ENCODE peak calls at places on chromosomes 11 and 22, in five cellular contexts. One of them, this sample, is unnamed.
A peak's percentile ranks its signal among the peaks of the same experiment; 100 is the strongest.

GRCh38 chr11:70574725-70575347 is 176.5 kb downstream of the CTTN start:
- DNase-seq in lower lobe of right lung: no peak
- DNase-seq in cardiac fibroblast: no peak
- DNase-seq in fibroblast of mammary gland: no peak
- DNase-seq in RWPE2: peak; percentile 17
- DNase-seq in this sample: no peak

GRCh38 chr11:126914166-126914565 is 86.4 kb downstream of the KIRREL3 start:
- DNase-seq in lower lobe of right lung: no peak
- DNase-seq in cardiac fibroblast: no peak
- DNase-seq in fibroblast of mammary gland: no peak
- DNase-seq in RWPE2: no peak
- DNase-seq in this sample: no peak

GRCh38 chr22:46977656-46978343 is 215.3 kb downstream of the TBC1D22A start:
- DNase-seq in lower lobe of right lung: no peak
- DNase-seq in cardiac fibroblast: no peak
- DNase-seq in fibroblast of mammary gland: no peak
- DNase-seq in RWPE2: no peak
- DNase-seq in this sample: peak; percentile 79

GRCh38 chr11:86919557-86920210 is 35.5 kb downstream of the FZD4 start:
- DNase-seq in lower lobe of right lung: no peak
- DNase-seq in cardiac fibroblast: peak; percentile 91
- DNase-seq in fibroblast of mammary gland: peak; percentile 83
- DNase-seq in RWPE2: no peak
- DNase-seq in this sample: no peak

GRCh38 chr11:44775366-44776356 is 48.9 kb downstream of the TSPAN18 start:
- DNase-seq in lower lobe of right lung: no peak
- DNase-seq in cardiac fibroblast: peak; percentile 47
- DNase-seq in fibroblast of mammary gland: peak; percentile 47
- DNase-seq in RWPE2: no peak
- DNase-seq in this sample: no peak

GRCh38 chr22:18033204-18033998 is 9.0 kb upstream of the MICAL3 start:
- DNase-seq in lower lobe of right lung: no peak
- DNase-seq in cardiac fibroblast: peak; percentile 63
- DNase-seq in fibroblast of mammary gland: peak; percentile 83
- DNase-seq in RWPE2: no peak
- DNase-seq in this sample: no peak

GRCh38 chr22:44566911-44567310 is 68.9 kb upstream of the RTL6 start:
- DNase-seq in lower lobe of right lung: no peak
- DNase-seq in cardiac fibroblast: no peak
- DNase-seq in fibroblast of mammary gland: no peak
- DNase-seq in RWPE2: peak; percentile 29
- DNase-seq in this sample: no peak

GRCh38 chr11:29996016-29996415 is 20.8 kb downstream of the KCNA4 start:
- DNase-seq in lower lobe of right lung: no peak
- DNase-seq in cardiac fibroblast: no peak
- DNase-seq in fibroblast of mammary gland: no peak
- DNase-seq in RWPE2: no peak
- DNase-seq in this sample: no peak

GRCh38 chr22:50504245-50505211 is 3.0 kb downstream of the LMF2 start:
- DNase-seq in lower lobe of right lung: peak; percentile 52
- DNase-seq in cardiac fibroblast: no peak
- DNase-seq in fibroblast of mammary gland: no peak
- DNase-seq in RWPE2: peak; percentile 66
- DNase-seq in this sample: no peak

GRCh38 chr11:31702966-31703365 is 108.2 kb downstream of the PAX6 start:
- DNase-seq in lower lobe of right lung: no peak
- DNase-seq in cardiac fibroblast: no peak
- DNase-seq in fibroblast of mammary gland: peak; percentile 71
- DNase-seq in RWPE2: no peak
- DNase-seq in this sample: no peak

GRCh38 chr11:85766801-85767200 is 44.1 kb downstream of the SYTL2 start:
- DNase-seq in lower lobe of right lung: no peak
- DNase-seq in cardiac fibroblast: no peak
- DNase-seq in fibroblast of mammary gland: peak; percentile 26
- DNase-seq in RWPE2: no peak
- DNase-seq in this sample: no peak

GRCh38 chr11:68684385-68685356 is at the start of gene GAL:
- DNase-seq in lower lobe of right lung: no peak
- DNase-seq in cardiac fibroblast: no peak
- DNase-seq in fibroblast of mammary gland: no peak
- DNase-seq in RWPE2: no peak
- DNase-seq in this sample: no peak

GRCh38 chr22:36351921-36352774 is 35.6 kb downstream of the MYH9 start:
- DNase-seq in lower lobe of right lung: peak; percentile 61
- DNase-seq in cardiac fibroblast: peak; percentile 63
- DNase-seq in fibroblast of mammary gland: peak; percentile 85
- DNase-seq in RWPE2: no peak
- DNase-seq in this sample: no peak

GRCh38 chr11:6900327-6900999 is 8.2 kb upstream of the OR2D2 start:
- DNase-seq in lower lobe of right lung: no peak
- DNase-seq in cardiac fibroblast: no peak
- DNase-seq in fibroblast of mammary gland: peak; percentile 8
- DNase-seq in RWPE2: no peak
- DNase-seq in this sample: no peak

GRCh38 chr11:96052921-96053631 is 129.2 kb upstream of the MTMR2 start:
- DNase-seq in lower lobe of right lung: no peak
- DNase-seq in cardiac fibroblast: peak; percentile 61
- DNase-seq in fibroblast of mammary gland: no peak
- DNase-seq in RWPE2: no peak
- DNase-seq in this sample: no peak

GRCh38 chr11:27694992-27695391 is 5.3 kb downstream of the BDNF start:
- DNase-seq in lower lobe of right lung: no peak
- DNase-seq in cardiac fibroblast: peak; percentile 64
- DNase-seq in fibroblast of mammary gland: peak; percentile 53
- DNase-seq in RWPE2: no peak
- DNase-seq in this sample: no peak
- TF ChIP-seq CTCF in lower lobe of right lung: no peak
- TF ChIP-seq CTCF in cardiac fibroblast: peak; percentile 37
- TF ChIP-seq CTCF in fibroblast of mammary gland: peak; percentile 50
- TF ChIP-seq CTCF in RWPE2: peak; percentile 66
- TF ChIP-seq CTCF in this sample: peak; percentile 66

DNA sequence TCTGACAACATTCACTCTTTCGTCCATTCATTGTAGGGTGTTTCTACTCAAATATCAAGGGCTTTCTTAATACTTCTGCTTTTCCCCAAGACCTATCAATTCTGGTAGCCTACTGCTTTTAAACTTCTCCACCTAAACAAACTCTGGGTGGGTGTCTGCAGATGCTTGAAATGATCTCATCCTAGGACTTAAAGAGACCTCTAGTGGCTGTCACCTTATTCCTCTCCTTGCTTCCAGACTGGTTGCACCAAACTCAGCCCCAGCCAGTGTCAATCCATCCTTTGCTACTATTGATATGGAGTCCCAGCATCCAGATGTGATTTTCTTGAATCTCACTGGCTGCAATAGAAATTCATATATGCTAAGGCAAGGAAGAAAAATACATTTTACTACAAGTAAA is 274.7 kb downstream of the NXPE2 start:
- DNase-seq in lower lobe of right lung: no peak
- DNase-seq in cardiac fibroblast: no peak
- DNase-seq in fibroblast of mammary gland: no peak
- DNase-seq in RWPE2: no peak
- DNase-seq in this sample: no peak
- TF ChIP-seq CTCF in lower lobe of right lung: no peak
- TF ChIP-seq CTCF in cardiac fibroblast: no peak
- TF ChIP-seq CTCF in fibroblast of mammary gland: no peak
- TF ChIP-seq CTCF in RWPE2: no peak
- TF ChIP-seq CTCF in this sample: no peak

GRCh38 chr11:14645247-14645912 is 1.8 kb downstream of the PDE3B start:
- DNase-seq in lower lobe of right lung: no peak
- DNase-seq in cardiac fibroblast: peak; percentile 5
- DNase-seq in fibroblast of mammary gland: peak; percentile 40
- DNase-seq in RWPE2: no peak
- DNase-seq in this sample: no peak

GRCh38 chr11:14642453-14642852 is 1.2 kb upstream of the PDE3B start:
- DNase-seq in lower lobe of right lung: no peak
- DNase-seq in cardiac fibroblast: no peak
- DNase-seq in fibroblast of mammary gland: no peak
- DNase-seq in RWPE2: no peak
- DNase-seq in this sample: no peak

GRCh38 chr11:14644396-14645246 is 1.0 kb downstream of the PDE3B start:
- DNase-seq in lower lobe of right lung: peak; percentile 61
- DNase-seq in cardiac fibroblast: peak; percentile 13
- DNase-seq in fibroblast of mammary gland: no peak
- DNase-seq in RWPE2: no peak
- DNase-seq in this sample: no peak

GRCh38 chr11:14642873-14643696 is 519 bp upstream of the PDE3B start:
- DNase-seq in lower lobe of right lung: no peak
- DNase-seq in cardiac fibroblast: no peak
- DNase-seq in fibroblast of mammary gland: no peak
- DNase-seq in RWPE2: no peak
- DNase-seq in this sample: no peak

DNA sequence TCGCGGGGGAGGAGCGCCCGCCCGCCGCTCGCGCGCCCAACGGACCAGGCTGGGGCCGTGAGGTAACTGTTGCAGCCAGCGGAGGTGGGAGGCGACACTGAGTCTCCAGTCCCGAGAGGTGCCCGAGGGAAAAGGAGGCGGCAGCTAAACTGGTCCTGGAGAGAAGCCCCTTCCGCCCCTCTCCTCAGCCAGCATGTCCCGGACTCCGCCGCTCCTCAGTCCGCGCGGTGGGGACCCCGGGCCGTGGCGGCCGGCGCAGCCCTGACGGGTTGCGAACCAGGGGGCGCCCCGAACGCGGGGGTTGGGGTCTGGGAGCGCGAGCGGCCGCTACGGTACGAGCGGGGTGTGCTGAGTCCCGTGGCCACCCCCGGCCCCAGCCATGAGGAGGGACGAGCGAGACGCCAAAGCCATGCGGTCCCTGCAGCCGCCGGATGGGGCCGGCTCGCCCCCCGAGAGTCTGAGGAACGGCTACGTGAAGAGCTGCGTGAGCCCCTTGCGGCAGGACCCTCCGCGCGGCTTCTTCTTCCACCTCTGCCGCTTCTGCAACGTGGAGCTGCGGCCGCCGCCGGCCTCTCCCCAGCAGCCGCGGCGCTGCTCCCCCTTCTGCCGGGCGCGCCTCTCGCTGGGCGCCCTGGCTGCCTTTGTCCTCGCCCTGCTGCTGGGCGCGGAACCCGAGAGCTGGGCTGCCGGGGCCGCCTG is at the start of gene PDE3B:
- DNase-seq in lower lobe of right lung: peak; percentile 88
- DNase-seq in cardiac fibroblast: peak; percentile 39
- DNase-seq in fibroblast of mammary gland: peak; percentile 12
- DNase-seq in RWPE2: peak; percentile 42
- DNase-seq in this sample: no peak
- TF ChIP-seq CTCF in lower lobe of right lung: no peak
- TF ChIP-seq CTCF in cardiac fibroblast: peak; percentile 15
- TF ChIP-seq CTCF in fibroblast of mammary gland: no peak
- TF ChIP-seq CTCF in RWPE2: no peak
- TF ChIP-seq CTCF in this sample: no peak

DNA sequence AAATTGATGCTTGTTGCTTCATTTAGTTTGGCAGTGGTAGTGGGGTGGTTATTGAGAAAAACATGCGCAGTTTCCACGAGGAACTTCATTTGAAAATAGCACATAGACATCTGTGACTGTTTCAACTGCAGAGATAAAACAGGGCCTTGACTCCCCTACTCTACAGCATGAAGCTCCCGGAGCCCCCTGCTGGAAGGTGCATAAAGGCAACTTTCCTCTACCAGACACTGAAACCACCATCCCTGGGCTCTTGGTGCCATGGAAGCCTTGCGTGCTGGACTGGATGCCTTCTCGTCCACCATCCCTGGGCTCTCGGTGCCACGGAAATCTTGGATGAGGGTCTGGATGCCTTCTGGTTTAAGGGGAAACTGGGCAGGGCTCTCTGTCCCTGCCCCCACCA is 195.8 kb downstream of the CSNK2A3 start:
- DNase-seq in lower lobe of right lung: no peak
- DNase-seq in cardiac fibroblast: peak; percentile 39
- DNase-seq in fibroblast of mammary gland: peak; percentile 31
- DNase-seq in RWPE2: no peak
- DNase-seq in this sample: no peak
- TF ChIP-seq CTCF in lower lobe of right lung: peak; percentile 40
- TF ChIP-seq CTCF in cardiac fibroblast: peak; percentile 51
- TF ChIP-seq CTCF in fibroblast of mammary gland: peak; percentile 57
- TF ChIP-seq CTCF in RWPE2: peak; percentile 43
- TF ChIP-seq CTCF in this sample: peak; percentile 57

DNA sequence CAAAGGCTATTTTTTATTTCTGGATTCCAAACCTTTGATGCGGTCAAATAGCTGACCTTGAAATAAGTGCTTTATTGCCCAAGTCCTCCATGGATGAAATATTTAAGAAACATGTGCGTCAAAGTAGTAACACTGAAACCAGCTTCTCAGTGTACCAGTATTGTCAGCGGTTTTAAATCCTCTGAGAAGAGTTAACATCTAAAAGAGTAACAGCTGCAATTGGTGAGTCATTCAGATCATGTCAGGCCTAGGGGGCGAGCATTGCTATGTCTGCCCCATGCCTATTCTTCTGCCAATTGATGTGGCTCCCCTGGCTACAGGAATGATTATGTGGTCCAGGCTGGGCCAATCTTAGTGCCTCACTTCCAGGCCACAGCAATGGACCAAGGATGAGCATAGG is 263.3 kb upstream of the SORL1-AS1 start:
- DNase-seq in lower lobe of right lung: no peak
- DNase-seq in cardiac fibroblast: peak; percentile 25
- DNase-seq in fibroblast of mammary gland: peak; percentile 82
- DNase-seq in RWPE2: no peak
- DNase-seq in this sample: no peak
- TF ChIP-seq CTCF in lower lobe of right lung: no peak
- TF ChIP-seq CTCF in cardiac fibroblast: no peak
- TF ChIP-seq CTCF in fibroblast of mammary gland: no peak
- TF ChIP-seq CTCF in RWPE2: no peak
- TF ChIP-seq CTCF in this sample: no peak

GRCh38 chr11:24509114-24509513 is 12.3 kb downstream of the LUZP2 start:
- DNase-seq in lower lobe of right lung: no peak
- DNase-seq in cardiac fibroblast: peak; percentile 22
- DNase-seq in fibroblast of mammary gland: no peak
- DNase-seq in RWPE2: no peak
- DNase-seq in this sample: no peak
- TF ChIP-seq CTCF in lower lobe of right lung: no peak
- TF ChIP-seq CTCF in cardiac fibroblast: no peak
- TF ChIP-seq CTCF in fibroblast of mammary gland: no peak
- TF ChIP-seq CTCF in RWPE2: no peak
- TF ChIP-seq CTCF in this sample: peak; percentile 67

This sample was measured in osteocyte.